ENCODE peak calls at places on chromosomes 1 and 21, in four cellular contexts. One of them, this sample, is unnamed.

GRCh38 chr1:240385985-240386978 is 225.7 kb downstream of the GREM2 start:
- DNase-seq in hepatocyte: peak
- DNase-seq in astrocyte of the cerebellum: peak
- DNase-seq in tibial artery: no peak
- DNase-seq in this sample: no peak

GRCh38 chr1:10835423-10836421 is 39.3 kb upstream of the CASZ1 start:
- DNase-seq in astrocyte of the cerebellum: peak
- DNase-seq in hepatocyte: peak
- DNase-seq in tibial artery: no peak
- DNase-seq in this sample: no peak

GRCh38 chr1:93770640-93771039 is 89.0 kb upstream of the BCAR3 start:
- DNase-seq in tibial artery: no peak
- DNase-seq in hepatocyte: no peak
- DNase-seq in astrocyte of the cerebellum: no peak
- DNase-seq in this sample: no peak

GRCh38 chr1:155329980-155330598 is 9.4 kb downstream of the RUSC1 start:
- DNase-seq in astrocyte of the cerebellum: no peak
- DNase-seq in hepatocyte: no peak
- DNase-seq in tibial artery: peak
- DNase-seq in this sample: no peak

GRCh38 chr1:228307218-228308023 is 99.2 kb downstream of the TRIM11 start:
- DNase-seq in astrocyte of the cerebellum: no peak
- DNase-seq in tibial artery: peak
- DNase-seq in hepatocyte: no peak
- DNase-seq in this sample: no peak

GRCh38 chr1:228298471-228298870 is 90.6 kb downstream of the OBSCN start:
- DNase-seq in tibial artery: no peak
- DNase-seq in astrocyte of the cerebellum: no peak
- DNase-seq in hepatocyte: no peak
- DNase-seq in this sample: no peak

GRCh38 chr1:75092141-75092540 is 42.0 kb upstream of the LHX8 start:
- DNase-seq in astrocyte of the cerebellum: no peak
- DNase-seq in hepatocyte: no peak
- DNase-seq in tibial artery: no peak
- DNase-seq in this sample: no peak

GRCh38 chr1:111742938-111743549 is 3.8 kb upstream of the INKA2 start:
- DNase-seq in tibial artery: no peak
- DNase-seq in hepatocyte: no peak
- DNase-seq in astrocyte of the cerebellum: no peak
- DNase-seq in this sample: no peak

GRCh38 chr1:4755301-4756183 is 101.1 kb downstream of the AJAP1 start:
- DNase-seq in hepatocyte: peak
- DNase-seq in astrocyte of the cerebellum: no peak
- DNase-seq in tibial artery: no peak
- DNase-seq in this sample: no peak

GRCh38 chr1:185075476-185075875 is 30.1 kb downstream of the RNF2 start:
- DNase-seq in tibial artery: no peak
- DNase-seq in astrocyte of the cerebellum: no peak
- DNase-seq in hepatocyte: no peak
- DNase-seq in this sample: no peak

GRCh38 chr1:47424336-47424982 is 8.4 kb downstream of the FOXE3 start:
- DNase-seq in hepatocyte: peak
- DNase-seq in tibial artery: no peak
- DNase-seq in astrocyte of the cerebellum: peak
- DNase-seq in this sample: no peak

GRCh38 chr1:174794861-174795260 is 204.9 kb upstream of the CACYBP start:
- DNase-seq in astrocyte of the cerebellum: no peak
- DNase-seq in tibial artery: no peak
- DNase-seq in hepatocyte: no peak
- DNase-seq in this sample: no peak

DNA sequence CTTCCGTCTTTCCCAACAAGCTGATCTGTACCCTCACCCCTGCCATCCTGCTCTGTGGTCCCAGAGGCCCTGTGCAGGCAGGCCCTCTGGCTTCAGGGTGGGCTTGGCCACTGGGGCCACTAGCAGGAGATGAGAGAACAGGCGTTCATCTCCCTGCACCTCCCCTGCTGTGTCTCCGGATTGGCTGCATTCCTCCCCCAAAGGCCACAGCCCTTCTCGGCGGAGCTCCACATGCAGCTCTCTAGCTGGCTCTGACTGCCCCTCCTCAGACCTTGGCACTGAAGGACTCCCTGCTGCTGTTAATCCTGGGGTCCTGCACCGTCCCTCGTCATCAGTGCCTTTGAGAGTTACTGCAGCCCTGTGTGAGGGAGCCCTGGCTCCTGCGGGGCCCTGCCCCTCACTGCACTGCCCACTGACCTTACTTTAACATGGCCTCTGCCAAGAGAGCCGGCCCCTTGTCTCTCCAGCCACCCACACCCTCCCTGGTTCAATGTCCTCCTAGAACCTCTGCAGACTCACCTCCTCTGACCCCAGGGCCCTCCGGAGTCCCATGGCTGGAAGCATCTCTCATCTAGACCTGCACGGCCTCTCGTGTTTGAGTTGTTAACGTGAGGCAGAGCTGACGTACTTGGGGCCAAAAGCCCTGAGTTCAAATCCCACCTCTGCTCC is 211.0 kb downstream of the MATN1 start:
- DNase-seq in hepatocyte: no peak
- DNase-seq in astrocyte of the cerebellum: no peak
- DNase-seq in tibial artery: peak
- DNase-seq in this sample: no peak
- TF ChIP-seq CTCF in hepatocyte: no peak
- TF ChIP-seq CTCF in astrocyte of the cerebellum: no peak
- TF ChIP-seq CTCF in tibial artery: no peak
- TF ChIP-seq CTCF in this sample: no peak

GRCh38 chr21:39173999-39174398 is 9.3 kb downstream of the PSMG1 start:
- DNase-seq in hepatocyte: no peak
- DNase-seq in tibial artery: no peak
- DNase-seq in astrocyte of the cerebellum: no peak
- DNase-seq in this sample: no peak

GRCh38 chr21:39168800-39169199 is 14.5 kb downstream of the PSMG1 start:
- DNase-seq in hepatocyte: no peak
- DNase-seq in astrocyte of the cerebellum: no peak
- DNase-seq in tibial artery: no peak
- DNase-seq in this sample: no peak

GRCh38 chr21:39164523-39164922 is 18.7 kb downstream of the PSMG1 start:
- DNase-seq in hepatocyte: no peak
- DNase-seq in tibial artery: no peak
- DNase-seq in astrocyte of the cerebellum: no peak
- DNase-seq in this sample: no peak

GRCh38 chr21:39175154-39175553 is 8.1 kb downstream of the PSMG1 start:
- DNase-seq in hepatocyte: peak
- DNase-seq in tibial artery: no peak
- DNase-seq in astrocyte of the cerebellum: no peak
- DNase-seq in this sample: no peak

GRCh38 chr21:39169906-39170305 is 13.3 kb downstream of the PSMG1 start:
- DNase-seq in astrocyte of the cerebellum: no peak
- DNase-seq in hepatocyte: no peak
- DNase-seq in tibial artery: no peak
- DNase-seq in this sample: no peak
- H3K4me3 ChIP-seq in astrocyte of the cerebellum: no peak
- H3K4me3 ChIP-seq in hepatocyte: no peak
- H3K4me3 ChIP-seq in tibial artery: no peak
- H3K4me3 ChIP-seq in this sample: no peak

DNA sequence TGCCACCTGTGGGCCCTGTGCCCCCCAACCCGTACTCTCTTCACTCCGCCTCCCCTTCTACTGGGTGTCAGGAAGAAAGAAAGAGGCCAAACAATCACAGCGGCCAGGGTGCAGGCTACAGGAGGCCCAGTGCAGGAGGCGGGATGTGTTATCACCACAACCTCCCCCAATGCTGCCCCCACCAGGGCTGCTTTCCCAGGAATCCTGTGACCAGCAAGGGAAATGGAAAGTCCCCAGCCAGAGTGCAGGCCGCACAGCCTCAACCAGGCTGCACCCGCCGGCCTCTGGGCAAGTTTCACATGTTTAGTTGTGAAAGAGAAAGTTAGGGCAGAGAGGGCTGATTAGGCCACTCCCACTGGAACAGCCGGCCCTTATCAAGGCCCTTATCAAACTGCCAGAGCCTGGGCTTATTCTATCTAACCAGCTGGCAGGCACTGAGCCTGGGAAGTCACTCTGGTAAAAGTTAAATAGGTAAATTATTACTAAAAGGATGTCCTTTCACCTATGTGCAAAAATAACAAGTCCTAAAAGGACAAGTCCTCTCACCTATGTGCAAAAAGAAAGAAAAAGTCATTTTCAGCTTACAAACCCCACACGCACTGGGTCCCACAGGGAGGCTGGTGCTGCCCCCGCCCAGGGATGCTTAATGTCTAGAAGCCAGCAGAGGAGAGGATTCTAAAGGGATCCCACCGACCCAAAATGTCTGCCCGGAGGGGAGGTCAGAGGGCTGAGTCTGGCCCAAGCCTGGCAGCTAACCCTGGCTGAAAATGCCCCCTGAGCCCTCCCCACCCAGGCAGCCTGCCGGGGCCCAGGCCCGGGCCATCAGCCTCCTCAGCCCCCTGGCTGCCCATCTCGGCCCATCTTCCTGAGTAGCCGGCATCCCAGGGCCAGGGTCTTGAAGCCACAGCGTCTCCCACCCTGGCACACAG is 33.7 kb downstream of the ACOT7 start:
- DNase-seq in hepatocyte: peak
- DNase-seq in tibial artery: peak
- DNase-seq in astrocyte of the cerebellum: no peak
- DNase-seq in this sample: peak
- TF ChIP-seq CTCF in hepatocyte: peak
- TF ChIP-seq CTCF in tibial artery: no peak
- TF ChIP-seq CTCF in astrocyte of the cerebellum: no peak
- TF ChIP-seq CTCF in this sample: no peak

GRCh38 chr21:45951676-45952075 is 29.9 kb upstream of the COL6A1 start:
- DNase-seq in tibial artery: no peak
- DNase-seq in astrocyte of the cerebellum: no peak
- DNase-seq in hepatocyte: no peak
- DNase-seq in this sample: no peak

GRCh38 chr21:45948576-45949141 is 32.9 kb upstream of the COL6A1 start:
- DNase-seq in astrocyte of the cerebellum: no peak
- DNase-seq in tibial artery: no peak
- DNase-seq in hepatocyte: no peak
- DNase-seq in this sample: no peak

GRCh38 chr21:45950740-45951515 is 30.6 kb upstream of the COL6A1 start:
- DNase-seq in hepatocyte: peak
- DNase-seq in tibial artery: peak
- DNase-seq in astrocyte of the cerebellum: no peak
- DNase-seq in this sample: no peak

GRCh38 chr21:45947716-45948255 is 33.8 kb upstream of the COL6A1 start:
- DNase-seq in tibial artery: no peak
- DNase-seq in hepatocyte: no peak
- DNase-seq in astrocyte of the cerebellum: no peak
- DNase-seq in this sample: no peak

GRCh38 chr21:45949928-45950739 is 31.4 kb upstream of the COL6A1 start:
- DNase-seq in tibial artery: no peak
- DNase-seq in astrocyte of the cerebellum: no peak
- DNase-seq in hepatocyte: no peak
- DNase-seq in this sample: no peak
- H3K4me3 ChIP-seq in tibial artery: peak
- H3K4me3 ChIP-seq in astrocyte of the cerebellum: no peak
- H3K4me3 ChIP-seq in hepatocyte: no peak
- H3K4me3 ChIP-seq in this sample: no peak

GRCh38 chr21:17688912-17689874 is 76.5 kb upstream of the BTG3 start:
- DNase-seq in hepatocyte: peak
- DNase-seq in astrocyte of the cerebellum: peak
- DNase-seq in tibial artery: no peak
- DNase-seq in this sample: no peak

GRCh38 chr21:17693801-17694200 is 81.1 kb upstream of the BTG3 start:
- DNase-seq in hepatocyte: no peak
- DNase-seq in astrocyte of the cerebellum: no peak
- DNase-seq in tibial artery: no peak
- DNase-seq in this sample: no peak

GRCh38 chr21:17690078-17690494 is 77.4 kb upstream of the BTG3 start:
- DNase-seq in tibial artery: no peak
- DNase-seq in hepatocyte: no peak
- DNase-seq in astrocyte of the cerebellum: no peak
- DNase-seq in this sample: no peak
- TF ChIP-seq CTCF in tibial artery: no peak
- TF ChIP-seq CTCF in hepatocyte: no peak
- TF ChIP-seq CTCF in astrocyte of the cerebellum: no peak
- TF ChIP-seq CTCF in this sample: no peak

DNA sequence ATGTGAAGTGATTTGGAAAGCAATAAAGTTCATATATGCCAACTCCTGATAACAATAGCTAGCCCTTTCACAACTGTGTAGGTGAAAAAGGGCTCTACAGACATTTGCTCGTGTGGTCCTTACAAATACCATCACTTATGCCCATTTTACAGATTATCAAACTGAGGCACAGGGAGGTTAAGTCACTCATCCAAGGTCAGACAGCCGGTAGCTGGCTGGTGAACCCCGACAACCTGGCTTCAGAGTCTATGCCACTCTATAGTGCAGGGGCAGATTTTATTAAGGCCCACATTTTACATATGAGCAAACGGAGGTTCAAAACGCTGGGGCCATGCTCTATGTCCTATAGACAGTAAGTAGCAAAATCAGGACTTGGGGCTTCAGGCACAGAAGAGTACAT is 280.5 kb downstream of the RRAGC start:
- DNase-seq in astrocyte of the cerebellum: no peak
- DNase-seq in hepatocyte: no peak
- DNase-seq in tibial artery: no peak
- DNase-seq in this sample: no peak
- H3K4me3 ChIP-seq in astrocyte of the cerebellum: no peak
- H3K4me3 ChIP-seq in hepatocyte: no peak
- H3K4me3 ChIP-seq in tibial artery: no peak
- H3K4me3 ChIP-seq in this sample: no peak

This sample was measured in GM12864.